ENCODE peak calls at places on chromosomes 2 and 18, in five cellular contexts. Z is stimulated activated CD8-positive, alpha-beta memory T cell treated with anti-CD3 and anti-CD28 coated beads, Interleukin-15, amount 100 ng/mL, for 1 hour; R is MCF 10A; V is brain microvascular endothelial cell; N is lung microvascular endothelial cell. H is an unnamed sample.

GRCh38 chr18:50131591-50131990 is 63.4 kb downstream of the MYO5B start:
- DNase-seq in Z (no peak), R (no peak), V (no peak), N (no peak), H (no peak)

GRCh38 chr2:231900486-231900942 is 25.7 kb downstream of the NPPC start:
- DNase-seq in Z (peak; percentile 20), R (peak; percentile 79), V (peak; percentile 61), N (peak; percentile 79), H (no peak)

GRCh38 chr2:21822505-21822904 is 698.7 kb downstream of the TDRD15 start:
- DNase-seq in Z (no peak), R (no peak), V (no peak), N (no peak), H (no peak)

GRCh38 chr2:127648321-127648720 is 2.4 kb downstream of the GPR17 start:
- DNase-seq in Z (no peak), R (no peak), V (no peak), N (no peak), H (no peak)

GRCh38 chr2:8447610-8448221 is 234.1 kb upstream of the ID2 start:
- DNase-seq in Z (no peak), R (peak; percentile 55), V (peak; percentile 29), N (no peak), H (no peak)

GRCh38 chr2:171963198-171963597 is 36.6 kb upstream of the METAP1D start:
- DNase-seq in Z (no peak), R (no peak), V (no peak), N (no peak), H (no peak)

GRCh38 chr2:241762321-241762932 is 14.2 kb upstream of the GAL3ST2 start:
- DNase-seq in Z (no peak), R (no peak), V (no peak), N (no peak), H (no peak)

GRCh38 chr18:66575263-66575662 is 28.6 kb downstream of the CDH19 start:
- DNase-seq in Z (no peak), R (no peak), V (no peak), N (no peak), H (no peak)

GRCh38 chr2:7725132-7725849 is 808.1 kb downstream of the RNF144A start:
- DNase-seq in Z (no peak), R (peak; percentile 4), V (no peak), N (no peak), H (no peak)

GRCh38 chr2:43877782-43878464 is 39.2 kb downstream of the ABCG8 start:
- DNase-seq in Z (peak; percentile 33), R (peak; percentile 69), V (peak; percentile 65), N (peak; percentile 69), H (peak; percentile 50)

GRCh38 chr18:53971331-53971730 is 253.1 kb downstream of the MBD2 start:
- DNase-seq in Z (no peak), R (no peak), V (peak; percentile 45), N (no peak), H (no peak)

GRCh38 chr2:9473308-9473984 is 905 bp upstream of the IAH1 start:
- DNase-seq in Z (no peak), R (no peak), V (no peak), N (peak; percentile 35), H (no peak)